ENCODE peak calls at places on chromosomes 12 and 14, in seven cellular contexts. One of them, this sample, is unnamed.

GRCh38 chr14:95311752-95312151 is 8.0 kb downstream of the CLMN start:
- DNase-seq in AG04449: no peak
- DNase-seq in WTC11: no peak
- DNase-seq in AG09319: no peak
- DNase-seq in HFF-Myc: no peak
- DNase-seq in upper lobe of left lung: no peak
- DNase-seq in astrocyte of the spinal cord: no peak
- DNase-seq in this sample: peak

GRCh38 chr14:69543341-69544249 is 31.1 kb downstream of the CCDC177 start:
- DNase-seq in upper lobe of left lung: no peak
- DNase-seq in AG04449: no peak
- DNase-seq in astrocyte of the spinal cord: peak
- DNase-seq in WTC11: no peak
- DNase-seq in AG09319: peak
- DNase-seq in HFF-Myc: peak
- DNase-seq in this sample: no peak

GRCh38 chr14:80955434-80955939 is at the start of gene TSHR:
- DNase-seq in WTC11: peak
- DNase-seq in AG04449: no peak
- DNase-seq in AG09319: no peak
- DNase-seq in HFF-Myc: no peak
- DNase-seq in astrocyte of the spinal cord: no peak
- DNase-seq in upper lobe of left lung: peak
- DNase-seq in this sample: no peak

GRCh38 chr12:24510581-24511125 is 438.2 kb downstream of the BCAT1 start:
- DNase-seq in AG04449: no peak
- DNase-seq in WTC11: no peak
- DNase-seq in astrocyte of the spinal cord: no peak
- DNase-seq in AG09319: no peak
- DNase-seq in upper lobe of left lung: no peak
- DNase-seq in HFF-Myc: no peak
- DNase-seq in this sample: no peak

GRCh38 chr12:50120953-50121352 is 8.9 kb downstream of the COX14 start:
- DNase-seq in astrocyte of the spinal cord: no peak
- DNase-seq in upper lobe of left lung: no peak
- DNase-seq in WTC11: no peak
- DNase-seq in AG04449: no peak
- DNase-seq in HFF-Myc: no peak
- DNase-seq in AG09319: no peak
- DNase-seq in this sample: no peak

GRCh38 chr12:9751204-9752144 is 9.2 kb downstream of the CD69 start:
- DNase-seq in WTC11: no peak
- DNase-seq in HFF-Myc: no peak
- DNase-seq in astrocyte of the spinal cord: peak
- DNase-seq in upper lobe of left lung: no peak
- DNase-seq in AG09319: no peak
- DNase-seq in AG04449: no peak
- DNase-seq in this sample: no peak

GRCh38 chr12:110102255-110102654 is 21.9 kb upstream of the IFT81 start:
- DNase-seq in AG04449: no peak
- DNase-seq in astrocyte of the spinal cord: peak
- DNase-seq in WTC11: peak
- DNase-seq in AG09319: no peak
- DNase-seq in HFF-Myc: no peak
- DNase-seq in upper lobe of left lung: no peak
- DNase-seq in this sample: peak

GRCh38 chr12:54195736-54196347 is 7.1 kb upstream of the SMUG1 start:
- DNase-seq in HFF-Myc: no peak
- DNase-seq in AG09319: no peak
- DNase-seq in WTC11: no peak
- DNase-seq in astrocyte of the spinal cord: peak
- DNase-seq in upper lobe of left lung: peak
- DNase-seq in AG04449: no peak
- DNase-seq in this sample: no peak

GRCh38 chr14:92093320-92093719 is 13.1 kb downstream of the ATXN3 start:
- DNase-seq in astrocyte of the spinal cord: no peak
- DNase-seq in AG09319: no peak
- DNase-seq in WTC11: no peak
- DNase-seq in upper lobe of left lung: no peak
- DNase-seq in AG04449: no peak
- DNase-seq in HFF-Myc: no peak
- DNase-seq in this sample: no peak

GRCh38 chr14:79783061-79783460 is 428.2 kb downstream of the DIO2 start:
- DNase-seq in astrocyte of the spinal cord: no peak
- DNase-seq in AG04449: no peak
- DNase-seq in AG09319: no peak
- DNase-seq in HFF-Myc: no peak
- DNase-seq in WTC11: no peak
- DNase-seq in upper lobe of left lung: no peak
- DNase-seq in this sample: no peak

GRCh38 chr14:36690301-36691020 is 28.8 kb downstream of the PAX9 start:
- DNase-seq in AG04449: no peak
- DNase-seq in HFF-Myc: no peak
- DNase-seq in AG09319: no peak
- DNase-seq in WTC11: no peak
- DNase-seq in upper lobe of left lung: no peak
- DNase-seq in astrocyte of the spinal cord: no peak
- DNase-seq in this sample: no peak

GRCh38 chr12:53244337-53244736 is 12.3 kb upstream of the RARG start:
- DNase-seq in AG04449: no peak
- DNase-seq in upper lobe of left lung: no peak
- DNase-seq in astrocyte of the spinal cord: no peak
- DNase-seq in WTC11: no peak
- DNase-seq in HFF-Myc: no peak
- DNase-seq in AG09319: no peak
- DNase-seq in this sample: no peak

GRCh38 chr12:68490476-68490875 is 120.2 kb upstream of the RAP1B start:
- DNase-seq in AG09319: no peak
- DNase-seq in AG04449: no peak
- DNase-seq in upper lobe of left lung: no peak
- DNase-seq in astrocyte of the spinal cord: no peak
- DNase-seq in HFF-Myc: no peak
- DNase-seq in WTC11: no peak
- DNase-seq in this sample: no peak

GRCh38 chr12:53061404-53062010 is 11.6 kb downstream of the TNS2 start:
- DNase-seq in WTC11: peak
- DNase-seq in astrocyte of the spinal cord: no peak
- DNase-seq in upper lobe of left lung: no peak
- DNase-seq in AG04449: no peak
- DNase-seq in HFF-Myc: no peak
- DNase-seq in AG09319: no peak
- DNase-seq in this sample: no peak

GRCh38 chr12:24724765-24725307 is 224.1 kb downstream of the BCAT1 start:
- DNase-seq in WTC11: no peak
- DNase-seq in AG09319: no peak
- DNase-seq in upper lobe of left lung: no peak
- DNase-seq in HFF-Myc: no peak
- DNase-seq in AG04449: no peak
- DNase-seq in astrocyte of the spinal cord: no peak
- DNase-seq in this sample: no peak

GRCh38 chr14:67413806-67414769 is 2.1 kb upstream of the PLEK2 start:
- DNase-seq in HFF-Myc: peak
- DNase-seq in AG04449: no peak
- DNase-seq in upper lobe of left lung: no peak
- DNase-seq in astrocyte of the spinal cord: peak
- DNase-seq in AG09319: no peak
- DNase-seq in WTC11: no peak
- DNase-seq in this sample: no peak

GRCh38 chr14:34723867-34724266 is 9.5 kb upstream of the CFL2 start:
- DNase-seq in upper lobe of left lung: no peak
- DNase-seq in AG04449: no peak
- DNase-seq in astrocyte of the spinal cord: no peak
- DNase-seq in HFF-Myc: no peak
- DNase-seq in WTC11: no peak
- DNase-seq in AG09319: no peak
- DNase-seq in this sample: no peak

GRCh38 chr14:26597136-26598080 is at the start of gene NOVA1:
- DNase-seq in HFF-Myc: no peak
- DNase-seq in astrocyte of the spinal cord: peak
- DNase-seq in upper lobe of left lung: peak
- DNase-seq in AG09319: no peak
- DNase-seq in WTC11: peak
- DNase-seq in AG04449: no peak
- DNase-seq in this sample: no peak

GRCh38 chr12:117151195-117152031 is 38.9 kb downstream of the FBXO21 start:
- DNase-seq in upper lobe of left lung: no peak
- DNase-seq in AG09319: peak
- DNase-seq in astrocyte of the spinal cord: peak
- DNase-seq in WTC11: peak
- DNase-seq in HFF-Myc: no peak
- DNase-seq in AG04449: no peak
- DNase-seq in this sample: no peak

GRCh38 chr14:65650843-65651242 is 238.3 kb downstream of the FUT8 start:
- DNase-seq in upper lobe of left lung: no peak
- DNase-seq in AG04449: no peak
- DNase-seq in HFF-Myc: no peak
- DNase-seq in WTC11: no peak
- DNase-seq in AG09319: no peak
- DNase-seq in astrocyte of the spinal cord: no peak
- DNase-seq in this sample: no peak

GRCh38 chr12:92070864-92071445 is 74.7 kb downstream of the BTG1 start:
- DNase-seq in AG09319: no peak
- DNase-seq in HFF-Myc: no peak
- DNase-seq in astrocyte of the spinal cord: no peak
- DNase-seq in upper lobe of left lung: no peak
- DNase-seq in AG04449: no peak
- DNase-seq in WTC11: no peak
- DNase-seq in this sample: peak

GRCh38 chr12:29519585-29520182 is 22.2 kb upstream of the OVCH1 start:
- DNase-seq in AG04449: no peak
- DNase-seq in WTC11: no peak
- DNase-seq in HFF-Myc: no peak
- DNase-seq in astrocyte of the spinal cord: peak
- DNase-seq in upper lobe of left lung: no peak
- DNase-seq in AG09319: peak
- DNase-seq in this sample: peak

GRCh38 chr14:75283162-75283883 is 4.7 kb downstream of the FOS start:
- DNase-seq in AG04449: no peak
- DNase-seq in AG09319: no peak
- DNase-seq in upper lobe of left lung: no peak
- DNase-seq in astrocyte of the spinal cord: peak
- DNase-seq in HFF-Myc: no peak
- DNase-seq in WTC11: no peak
- DNase-seq in this sample: no peak
- TF ChIP-seq CTCF in AG04449: no peak
- TF ChIP-seq CTCF in AG09319: peak
- TF ChIP-seq CTCF in upper lobe of left lung: no peak
- TF ChIP-seq CTCF in astrocyte of the spinal cord: peak
- TF ChIP-seq CTCF in HFF-Myc: no peak
- TF ChIP-seq CTCF in WTC11: no peak
- TF ChIP-seq CTCF in this sample: peak

DNA sequence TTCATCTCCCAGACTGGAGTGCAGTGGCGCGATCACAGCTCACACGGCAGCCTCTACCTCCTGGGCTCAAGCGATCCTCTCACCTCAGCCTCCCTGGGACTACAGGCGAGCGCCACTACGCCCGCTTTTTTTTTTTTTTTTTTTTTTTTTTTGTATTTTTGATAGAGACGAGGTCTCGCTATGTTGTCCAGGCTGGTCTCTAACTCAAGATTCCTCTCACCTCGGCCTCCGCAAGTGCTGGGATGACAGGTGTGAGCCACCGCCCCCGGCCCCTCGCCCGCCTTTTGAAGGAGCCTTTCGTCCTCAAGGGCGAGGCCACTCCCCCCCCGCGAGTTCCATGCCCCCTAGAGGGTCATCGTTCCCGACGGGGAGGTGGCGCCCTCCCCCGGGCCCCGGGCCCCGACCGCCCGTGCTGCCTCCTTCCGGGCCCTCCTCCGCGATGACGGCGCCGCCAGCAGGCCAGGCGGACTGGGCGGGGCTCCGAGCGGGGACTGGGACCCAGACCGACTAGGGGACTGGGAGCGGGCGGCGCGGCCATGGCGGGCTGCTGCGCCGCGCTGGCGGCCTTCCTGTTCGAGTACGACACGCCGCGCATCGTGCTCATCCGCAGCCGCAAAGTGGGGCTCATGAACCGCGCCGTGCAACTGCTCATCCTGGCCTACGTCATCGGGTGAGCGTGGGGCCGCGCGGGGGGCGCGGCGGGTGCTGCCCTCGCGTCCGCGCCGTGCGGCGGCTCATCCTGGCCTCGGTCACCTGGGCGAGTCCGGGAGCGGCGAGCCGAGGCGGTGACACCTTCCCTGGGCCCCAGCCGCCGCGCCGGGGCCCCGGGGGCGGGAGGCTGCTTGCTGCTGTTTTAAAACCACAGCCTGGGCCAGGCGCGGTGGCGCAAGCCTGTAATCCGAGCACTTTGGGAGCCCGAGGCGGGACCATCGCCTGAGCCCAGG is at the start of gene P2RX4:
- DNase-seq in HFF-Myc: no peak
- DNase-seq in upper lobe of left lung: peak
- DNase-seq in astrocyte of the spinal cord: peak
- DNase-seq in AG04449: no peak
- DNase-seq in WTC11: peak
- DNase-seq in AG09319: peak
- DNase-seq in this sample: no peak
- TF ChIP-seq CTCF in HFF-Myc: peak
- TF ChIP-seq CTCF in upper lobe of left lung: peak
- TF ChIP-seq CTCF in astrocyte of the spinal cord: no peak
- TF ChIP-seq CTCF in AG04449: peak
- TF ChIP-seq CTCF in WTC11: no peak
- TF ChIP-seq CTCF in AG09319: peak
- TF ChIP-seq CTCF in this sample: peak

GRCh38 chr14:106848330-106849121 is 1322.1 kb downstream of the TMEM121 start:
- DNase-seq in AG04449: no peak
- DNase-seq in WTC11: no peak
- DNase-seq in astrocyte of the spinal cord: no peak
- DNase-seq in AG09319: no peak
- DNase-seq in HFF-Myc: no peak
- DNase-seq in upper lobe of left lung: no peak
- DNase-seq in this sample: peak
- TF ChIP-seq CTCF in AG04449: no peak
- TF ChIP-seq CTCF in WTC11: no peak
- TF ChIP-seq CTCF in astrocyte of the spinal cord: no peak
- TF ChIP-seq CTCF in AG09319: no peak
- TF ChIP-seq CTCF in HFF-Myc: no peak
- TF ChIP-seq CTCF in upper lobe of left lung: no peak
- TF ChIP-seq CTCF in this sample: peak

DNA sequence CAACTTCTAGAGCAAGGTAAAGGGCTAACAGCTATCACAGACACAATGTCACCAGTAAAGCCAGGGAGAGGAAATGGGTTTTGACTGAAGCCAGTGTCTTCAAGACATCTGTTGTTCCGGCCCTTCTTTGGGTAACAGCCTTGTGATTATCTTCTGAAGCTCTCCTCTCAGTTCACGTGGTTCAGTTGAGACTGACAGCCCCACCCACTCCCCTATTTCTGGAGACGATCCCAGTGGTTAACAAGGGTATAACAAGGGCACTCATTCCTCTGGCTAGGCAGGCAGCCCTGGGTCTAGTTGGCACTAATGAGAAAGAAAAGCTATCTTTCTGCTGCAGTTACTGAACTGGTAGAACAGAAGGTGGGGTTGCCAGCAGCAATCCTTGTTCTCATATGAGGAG is 6.9 kb downstream of the GNPTAB start:
- DNase-seq in HFF-Myc: peak
- DNase-seq in upper lobe of left lung: no peak
- DNase-seq in astrocyte of the spinal cord: no peak
- DNase-seq in AG04449: no peak
- DNase-seq in WTC11: peak
- DNase-seq in AG09319: no peak
- DNase-seq in this sample: no peak
- TF ChIP-seq CTCF in HFF-Myc: no peak
- TF ChIP-seq CTCF in upper lobe of left lung: peak
- TF ChIP-seq CTCF in astrocyte of the spinal cord: no peak
- TF ChIP-seq CTCF in AG04449: no peak
- TF ChIP-seq CTCF in WTC11: no peak
- TF ChIP-seq CTCF in AG09319: no peak
- TF ChIP-seq CTCF in this sample: peak

GRCh38 chr14:53929871-53930685 is 26.5 kb downstream of the BMP4 start:
- DNase-seq in AG04449: no peak
- DNase-seq in upper lobe of left lung: no peak
- DNase-seq in astrocyte of the spinal cord: no peak
- DNase-seq in HFF-Myc: no peak
- DNase-seq in WTC11: peak
- DNase-seq in AG09319: no peak
- DNase-seq in this sample: no peak
- TF ChIP-seq CTCF in AG04449: no peak
- TF ChIP-seq CTCF in upper lobe of left lung: no peak
- TF ChIP-seq CTCF in astrocyte of the spinal cord: peak
- TF ChIP-seq CTCF in HFF-Myc: peak
- TF ChIP-seq CTCF in WTC11: peak
- TF ChIP-seq CTCF in AG09319: peak
- TF ChIP-seq CTCF in this sample: peak